ENCODE peak calls at places on chromosomes 16 and 17, in four cellular contexts. N is fibroblast of pulmonary artery; V is fibroblast of lung; J is CD8-positive, alpha-beta T cell. O is an unnamed sample.

GRCh38 chr17:6413073-6413472 is 21.8 kb downstream of the AIPL1 start:
- DNase-seq in N (peak), V (peak), J (no peak), O (no peak)

GRCh38 chr16:67649494-67649931 is 4.6 kb downstream of the CARMIL2 start:
- DNase-seq in N (no peak), V (no peak), J (no peak), O (peak)

GRCh38 chr17:74960739-74961342 is 11.7 kb downstream of the HID1 start:
- DNase-seq in N (peak), V (peak), J (no peak), O (peak)

GRCh38 chr17:66637491-66637890 is 197.4 kb upstream of the CACNG5 start:
- DNase-seq in N (no peak), V (no peak), J (no peak), O (no peak)

GRCh38 chr16:1812732-1813163 is 13.9 kb downstream of the HAGH start:
- DNase-seq in N (peak), V (peak), J (peak), O (peak)

GRCh38 chr16:67719778-67720144 is 645 bp upstream of the GFOD2 start:
- DNase-seq in N (peak), V (peak), J (no peak), O (peak)

GRCh38 chr17:73068322-73069153 is 23.9 kb downstream of the SLC39A11 start:
- DNase-seq in N (peak), V (peak), J (no peak), O (no peak)

GRCh38 chr17:69637399-69638165 is 223.1 kb downstream of the MAP2K6 start:
- DNase-seq in N (peak), V (peak), J (no peak), O (no peak)

GRCh38 chr16:1102921-1103648 is 7.0 kb upstream of the C1QTNF8 start:
- DNase-seq in N (peak), V (no peak), J (peak), O (peak)

GRCh38 chr17:7851438-7852261 is 3.2 kb upstream of the TMEM88 start:
- DNase-seq in N (peak), V (peak), J (peak), O (peak)

GRCh38 chr16:81500833-81501521 is 56.4 kb downstream of the CMIP start:
- DNase-seq in N (no peak), V (peak), J (no peak), O (no peak)

GRCh38 chr17:78206298-78206697 is 7.8 kb upstream of the BIRC5 start:
- DNase-seq in N (no peak), V (no peak), J (no peak), O (no peak)

GRCh38 chr16:67926181-67926742 is 5.4 kb downstream of the CTRL start:
- DNase-seq in N (no peak), V (no peak), J (no peak), O (peak)

GRCh38 chr17:30229012-30229411 is 6.5 kb downstream of the SLC6A4 start:
- DNase-seq in N (no peak), V (no peak), J (no peak), O (no peak)

GRCh38 chr17:38920374-38921291 is 4.8 kb upstream of the LASP1NB start:
- DNase-seq in N (no peak), V (no peak), J (no peak), O (no peak)

GRCh38 chr17:57442914-57443571 is 186.7 kb downstream of the MSI2 start:
- DNase-seq in N (no peak), V (peak), J (peak), O (no peak)

GRCh38 chr17:19728114-19728495 is 11.7 kb upstream of the SLC47A2 start:
- DNase-seq in N (peak), V (peak), J (no peak), O (peak)

GRCh38 chr16:86222541-86222940 is 287.8 kb upstream of the FOXF1 start:
- DNase-seq in N (peak), V (peak), J (no peak), O (no peak)

GRCh38 chr17:73696251-73696650 is 52.0 kb upstream of the SDK2 start:
- DNase-seq in N (no peak), V (no peak), J (no peak), O (no peak)

GRCh38 chr16:1296688-1297412 is 12.6 kb upstream of the UBE2I start:
- DNase-seq in N (no peak), V (no peak), J (no peak), O (no peak)

GRCh38 chr16:79009911-79010310 is 590.6 kb downstream of the MAF start:
- DNase-seq in N (no peak), V (no peak), J (no peak), O (no peak)

GRCh38 chr16:25580071-25580470 is 111.7 kb upstream of the HS3ST4 start:
- DNase-seq in N (no peak), V (no peak), J (no peak), O (no peak)

GRCh38 chr17:57337390-57337789 is 81.1 kb downstream of the MSI2 start:
- DNase-seq in N (no peak), V (no peak), J (no peak), O (no peak)

GRCh38 chr17:28038802-28039600 is 3.5 kb upstream of the NLK start:
- DNase-seq in N (peak), V (peak), J (no peak), O (no peak)

GRCh38 chr16:84741351-84741791 is 41.6 kb downstream of the USP10 start:
- DNase-seq in N (no peak), V (peak), J (no peak), O (no peak)

GRCh38 chr16:89452241-89452640 is 38.1 kb downstream of the ANKRD11 start:
- DNase-seq in N (no peak), V (no peak), J (no peak), O (no peak)

GRCh38 chr16:70685938-70686375 is at the start of gene MTSS2:
- DNase-seq in N (peak), V (peak), J (peak), O (peak)

GRCh38 chr16:57194512-57194911 is 8.4 kb downstream of the RSPRY1 start:
- DNase-seq in N (peak), V (peak), J (no peak), O (no peak)

GRCh38 chr16:49464093-49464492 is 90.5 kb downstream of the C16orf78 start:
- DNase-seq in N (no peak), V (no peak), J (no peak), O (no peak)
- H3K4me3 ChIP-seq in N (no peak), V (no peak), J (peak), O (no peak)

GRCh38 chr17:63701477-63702222 is 1.7 kb upstream of the LIMD2 start:
- DNase-seq in N (no peak), V (no peak), J (peak), O (peak)
- H3K4me3 ChIP-seq in N (no peak), V (no peak), J (peak), O (no peak)

DNA sequence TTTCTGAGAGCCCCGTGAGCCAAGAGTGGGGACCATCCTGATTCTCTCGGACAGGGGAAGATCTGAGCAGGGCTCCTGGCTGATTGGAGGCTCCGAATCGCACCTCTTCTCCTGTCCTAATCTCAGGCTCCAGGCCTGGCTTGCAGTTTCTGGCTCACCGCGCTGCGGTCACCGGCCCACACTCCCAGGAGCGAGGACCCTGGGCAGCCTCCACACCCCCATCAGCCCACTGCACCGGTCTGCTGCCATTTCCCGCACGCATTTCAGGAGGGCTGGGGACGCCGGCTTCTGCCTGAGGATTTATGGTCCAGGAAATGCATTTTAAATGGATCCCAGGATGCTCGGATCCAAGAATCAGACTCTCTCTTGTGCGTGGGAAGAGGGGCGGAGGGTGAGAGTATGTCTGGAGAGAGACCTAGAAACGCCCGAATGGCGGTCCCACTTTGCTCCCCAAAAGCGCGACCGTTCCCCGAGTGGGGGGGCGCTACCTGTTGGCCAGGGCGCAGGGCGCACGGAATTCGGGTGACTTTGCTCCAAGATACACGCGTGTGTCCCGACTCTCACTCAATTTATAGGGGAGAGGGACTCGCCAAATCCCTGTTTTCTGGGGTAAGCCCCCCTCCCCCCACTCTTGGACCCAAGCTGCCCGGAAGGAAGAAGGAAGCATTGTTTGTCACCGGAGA is 845 bp upstream of the JPH3 start:
- DNase-seq in N (no peak), V (no peak), J (no peak), O (no peak)
- H3K4me3 ChIP-seq in N (no peak), V (no peak), J (no peak), O (no peak)

DNA sequence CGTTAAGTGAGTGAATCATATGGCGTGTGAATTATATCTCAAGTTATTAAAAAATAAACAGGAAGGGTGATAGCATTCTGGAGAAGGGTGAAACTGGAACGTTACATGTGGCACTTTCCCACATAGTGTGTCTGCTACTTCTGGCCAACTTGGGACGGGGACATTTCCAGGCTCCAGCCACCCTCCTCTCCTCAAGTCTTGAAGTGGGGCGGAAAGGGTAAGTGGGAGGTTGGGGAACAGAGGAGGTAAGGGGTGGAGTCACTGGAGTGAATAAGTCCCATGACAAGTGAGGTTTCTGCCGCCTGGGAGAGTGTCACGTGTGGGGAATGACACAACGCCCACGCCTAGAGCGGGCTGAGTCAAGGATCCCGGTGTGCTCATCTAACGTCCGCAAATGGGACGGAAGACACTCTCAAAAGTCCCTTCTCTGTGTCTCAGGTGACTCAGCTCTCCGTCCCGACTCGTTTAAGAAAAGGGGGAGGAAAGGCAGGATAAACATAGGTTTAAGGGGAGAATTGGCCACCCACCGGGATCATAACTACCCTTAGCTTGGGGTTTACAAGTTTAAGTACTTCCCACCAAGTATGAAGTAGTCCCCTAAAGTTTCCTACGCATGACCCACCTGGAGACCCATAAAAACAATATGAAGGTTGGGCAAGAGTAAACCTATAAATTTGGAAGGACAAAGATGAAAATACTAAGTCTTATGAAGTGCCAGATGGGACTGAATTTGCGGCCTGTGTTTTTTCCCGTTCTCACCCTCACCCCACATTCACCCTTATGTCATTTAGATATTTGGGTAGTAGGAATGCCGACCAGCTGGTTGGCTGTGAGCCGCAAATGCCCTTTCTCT is 1.2 kb upstream of the SPAG9 start:
- DNase-seq in N (peak), V (peak), J (peak), O (peak)
- H3K4me3 ChIP-seq in N (peak), V (peak), J (peak), O (peak)

GRCh38 chr17:21512307-21513011 is 136.3 kb downstream of the KCNJ12 start:
- DNase-seq in N (no peak), V (no peak), J (no peak), O (no peak)

GRCh38 chr17:21510686-21511367 is 134.7 kb downstream of the KCNJ12 start:
- DNase-seq in N (no peak), V (peak), J (no peak), O (no peak)

GRCh38 chr17:21511368-21512195 is 135.4 kb downstream of the KCNJ12 start:
- DNase-seq in N (peak), V (peak), J (peak), O (peak)

GRCh38 chr17:21513012-21513570 is 136.9 kb downstream of the KCNJ12 start:
- DNase-seq in N (peak), V (peak), J (peak), O (peak)
- H3K4me3 ChIP-seq in N (no peak), V (no peak), J (no peak), O (no peak)

GRCh38 chr17:47708864-47709541 is 15.0 kb downstream of the TBKBP1 start:
- DNase-seq in N (peak), V (peak), J (no peak), O (peak)
- H3K4me3 ChIP-seq in N (no peak), V (no peak), J (no peak), O (peak)